ENCODE peak calls at places on chromosomes 7 and 10, in five cellular contexts. I, U, C, L and B are unnamed samples.

GRCh38 chr7:20116869-20117268 is 100.3 kb downstream of the MACC1 start:
- DNase-seq in I (no peak), L (no peak), C (no peak), U (no peak), B (no peak)

GRCh38 chr7:118057404-118057803 is 126.6 kb upstream of the LSM8 start:
- DNase-seq in I (no peak), U (no peak), L (no peak), C (no peak), B (no peak)

GRCh38 chr10:46314046-46314445 is 27.2 kb downstream of the ANTXRL start:
- DNase-seq in U (no peak), L (no peak), C (peak), I (no peak), B (no peak)

GRCh38 chr10:71081229-71081560 is 131.2 kb upstream of the UNC5B start:
- DNase-seq in C (no peak), L (no peak), I (no peak), U (no peak), B (no peak)

GRCh38 chr7:742791-743190 is 15.7 kb upstream of the PRKAR1B start:
- DNase-seq in U (no peak), I (no peak), C (peak), L (no peak), B (no peak)

GRCh38 chr10:125095228-125095627 is 65.1 kb downstream of the CTBP2 start:
- DNase-seq in C (no peak), U (no peak), L (no peak), I (no peak), B (no peak)

GRCh38 chr10:103637855-103638561 is 144.5 kb downstream of the NEURL1 start:
- DNase-seq in L (no peak), C (peak), U (no peak), I (peak), B (no peak)

GRCh38 chr7:23664122-23664521 is 15.9 kb upstream of the FAM221A start:
- DNase-seq in C (no peak), I (no peak), L (no peak), U (no peak), B (no peak)

GRCh38 chr10:70145166-70145665 is 1.3 kb downstream of the TYSND1 start:
- DNase-seq in L (no peak), U (no peak), I (peak), C (no peak), B (no peak)

GRCh38 chr10:43390791-43391190 is 18.2 kb downstream of the HNRNPF start:
- DNase-seq in I (no peak), C (no peak), U (no peak), L (peak), B (no peak)

GRCh38 chr10:114100848-114101741 is 57.4 kb downstream of the ADRB1 start:
- DNase-seq in I (no peak), U (no peak), L (peak), C (peak), B (no peak)

GRCh38 chr10:86377797-86378146 is 11.2 kb upstream of the GRID1 start:
- DNase-seq in U (no peak), I (no peak), L (no peak), C (no peak), B (no peak)

GRCh38 chr7:76191783-76192240 is 9.9 kb upstream of the SRRM3 start:
- DNase-seq in L (peak), U (peak), C (no peak), I (no peak), B (no peak)

GRCh38 chr10:78137147-78137546 is 103.5 kb downstream of the RPS24 start:
- DNase-seq in C (no peak), I (no peak), L (no peak), U (no peak), B (no peak)
- H3K4me3 ChIP-seq in C (no peak), I (no peak), L (no peak), U (no peak), B (no peak)

DNA sequence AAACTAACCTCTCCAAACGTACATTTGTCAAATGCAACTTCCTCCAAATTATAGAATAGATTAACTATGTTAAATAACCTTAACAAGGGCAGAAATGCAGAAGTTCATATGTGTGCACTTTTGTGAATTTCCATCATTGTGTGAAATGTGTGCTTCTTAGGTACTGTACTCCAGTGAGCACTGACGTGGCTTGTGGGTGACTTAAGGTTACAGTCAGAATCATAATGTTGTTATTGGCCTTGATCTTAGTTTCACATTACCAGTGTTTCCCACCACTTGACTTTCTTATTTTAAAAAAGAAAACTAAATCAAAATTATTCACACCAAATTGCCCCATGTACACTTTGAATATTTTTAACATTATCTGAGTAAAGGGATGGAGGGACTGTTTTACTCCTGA is 155.1 kb upstream of the FZD8 start:
- DNase-seq in C (no peak), L (no peak), I (no peak), U (no peak), B (no peak)
- H3K27ac ChIP-seq in C (no peak), L (no peak), I (no peak), U (no peak), B (no peak)

GRCh38 chr10:31961264-31961663 is 32.6 kb upstream of the ARHGAP12 start:
- DNase-seq in U (peak), L (no peak), I (no peak), C (peak), B (no peak)
- TF ChIP-seq POLR2AphosphoS5 in U (peak), L (no peak), I (no peak), C (no peak), B (no peak)

GRCh38 chr7:105268511-105269392 is 120.0 kb downstream of the SRPK2 start:
- DNase-seq in C (no peak), I (no peak), U (peak), L (peak), B (no peak)
- H3K4me3 ChIP-seq in C (peak), I (peak), U (peak), L (peak), B (peak)

DNA sequence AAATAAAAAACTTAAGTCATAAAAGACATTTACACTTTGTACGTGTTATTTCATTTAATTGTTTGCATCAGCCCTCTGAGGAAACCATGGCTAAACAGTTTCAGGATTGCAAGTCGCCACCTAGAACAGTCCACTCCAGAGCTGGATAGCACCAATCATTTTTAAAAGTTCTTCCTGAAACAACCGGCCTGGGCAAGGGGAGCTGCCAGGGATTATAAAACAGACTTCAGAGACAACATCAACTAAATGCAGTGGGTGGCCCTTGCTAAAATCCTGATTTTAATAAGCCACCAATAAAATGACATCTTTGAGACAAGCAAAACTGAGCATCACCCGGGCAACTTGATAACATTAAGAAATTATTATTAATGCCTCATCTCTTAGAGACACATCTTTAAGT is 13.5 kb downstream of the DLG5 start:
- DNase-seq in C (no peak), I (no peak), L (no peak), U (no peak), B (no peak)
- H3K27ac ChIP-seq in C (no peak), I (peak), L (no peak), U (no peak), B (no peak)

GRCh38 chr10:128803790-128804189 is 663.3 kb upstream of the MGMT start:
- DNase-seq in C (no peak), U (no peak), I (no peak), L (no peak), B (no peak)

GRCh38 chr10:128814024-128814423 is 653.0 kb upstream of the MGMT start:
- DNase-seq in L (no peak), C (no peak), U (no peak), I (no peak), B (no peak)

GRCh38 chr10:128811943-128812342 is 655.1 kb upstream of the MGMT start:
- DNase-seq in C (no peak), I (no peak), L (no peak), U (no peak), B (no peak)

GRCh38 chr10:128804411-128804810 is 662.6 kb upstream of the MGMT start:
- DNase-seq in I (no peak), U (no peak), C (no peak), L (no peak), B (no peak)

DNA sequence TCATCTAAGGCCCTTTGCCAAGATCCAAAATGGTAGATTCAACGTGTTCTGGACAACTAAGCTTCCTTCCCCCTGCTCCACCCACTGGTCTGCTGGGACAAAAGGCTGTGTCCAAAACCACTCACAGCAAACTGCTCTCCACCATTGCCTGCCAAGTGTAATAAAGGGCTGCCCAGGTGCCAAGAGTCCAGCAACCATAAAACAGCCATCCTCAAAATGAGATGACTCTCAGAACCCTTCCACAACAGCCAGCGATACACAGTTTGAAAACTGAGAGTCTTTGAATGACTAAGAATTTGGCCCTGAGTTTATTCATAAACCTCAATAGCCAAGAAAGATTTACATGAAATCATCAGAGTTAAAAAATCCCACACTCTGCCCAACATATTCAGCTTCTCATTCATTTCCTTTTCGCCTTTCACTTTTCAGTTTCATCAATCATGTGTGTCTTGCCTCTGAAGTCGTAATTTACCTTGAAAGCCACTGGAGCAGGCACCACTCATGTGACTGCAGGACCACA is 658.1 kb upstream of the MGMT start:
- DNase-seq in I (no peak), U (no peak), L (no peak), C (no peak), B (no peak)
- TF ChIP-seq POLR2AphosphoS5 in I (no peak), U (no peak), L (no peak), C (no peak), B (no peak)

DNA sequence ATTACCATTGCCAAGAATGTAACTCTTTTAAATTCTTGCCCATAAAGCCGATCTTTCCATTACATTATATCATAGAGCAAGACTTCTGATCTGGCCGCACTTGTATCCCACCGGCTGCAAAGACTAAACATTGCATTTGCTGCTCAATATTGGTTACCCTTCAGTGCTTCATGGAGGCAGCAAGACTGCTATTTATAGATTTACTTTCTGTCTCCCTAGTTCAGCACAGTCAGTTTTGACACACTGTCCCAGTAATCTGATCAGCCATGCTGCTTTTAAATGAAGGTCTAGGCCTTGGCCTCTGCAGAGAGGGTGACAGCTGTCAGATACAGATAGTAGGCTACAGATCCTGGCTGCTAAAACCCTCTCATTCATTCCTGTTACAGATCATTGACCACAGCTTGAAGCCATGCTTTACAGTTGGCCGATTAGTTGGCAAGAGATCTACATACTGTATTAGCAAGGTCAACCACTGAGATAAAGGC is 562.6 kb upstream of the GALNT17 start:
- DNase-seq in C (no peak), L (no peak), I (no peak), U (no peak), B (peak)
- H3K4me3 ChIP-seq in C (no peak), L (no peak), I (no peak), U (no peak), B (no peak)

GRCh38 chr10:77599651-77600050 is 38.0 kb downstream of the KCNMA1 start:
- DNase-seq in L (no peak), U (no peak), I (no peak), C (no peak), B (no peak)

GRCh38 chr10:77602231-77602912 is 35.2 kb downstream of the KCNMA1 start:
- DNase-seq in I (no peak), C (no peak), U (no peak), L (no peak), B (no peak)

GRCh38 chr10:77602913-77603528 is 34.6 kb downstream of the KCNMA1 start:
- DNase-seq in I (no peak), C (no peak), L (no peak), U (no peak), B (no peak)

GRCh38 chr10:77600640-77601039 is 37.0 kb downstream of the KCNMA1 start:
- DNase-seq in C (no peak), L (no peak), U (no peak), I (no peak), B (no peak)

DNA sequence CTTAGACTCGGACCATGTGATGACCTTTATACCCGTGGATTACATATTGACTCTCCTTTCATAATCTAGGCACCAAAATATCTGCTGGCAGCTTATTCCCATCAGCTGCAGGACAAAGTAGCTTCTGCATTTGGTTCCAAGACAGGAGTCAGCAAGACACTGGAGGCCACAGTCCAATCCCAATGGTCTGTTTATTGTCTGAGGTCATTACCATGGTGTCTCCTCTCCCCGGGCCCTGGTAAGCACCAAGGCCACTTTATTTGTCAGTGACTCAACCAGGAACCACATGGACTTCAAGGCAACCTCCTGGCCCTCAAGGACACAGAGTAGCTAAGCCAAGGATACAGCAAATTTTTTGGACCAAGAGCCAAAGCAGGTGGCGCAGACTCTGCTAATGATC is 36.1 kb downstream of the KCNMA1 start:
- DNase-seq in U (no peak), L (no peak), C (no peak), I (peak), B (no peak)
- H3K27ac ChIP-seq in U (no peak), L (no peak), C (no peak), I (peak), B (no peak)

GRCh38 chr7:142714375-142714774 is 34.9 kb upstream of the PRSS1 start:
- DNase-seq in L (no peak), I (no peak), U (peak), C (no peak), B (no peak)
- TF ChIP-seq POLR2AphosphoS5 in L (no peak), I (no peak), U (peak), C (no peak), B (no peak)

GRCh38 chr10:96706331-96706853 is 13.9 kb downstream of the PIK3AP1 start:
- DNase-seq in U (no peak), I (no peak), L (no peak), C (no peak), B (no peak)
- H3K4me3 ChIP-seq in U (no peak), I (no peak), L (no peak), C (no peak), B (no peak)